ENCODE peak calls at places on chromosomes 3 and 15, in six cellular contexts. One of them, this sample, is unnamed.

GRCh38 chr15:80163897-80164296 is 11.1 kb downstream of the FAH start:
- DNase-seq in CD4-positive, alpha-beta memory T cell: no peak
- DNase-seq in A549: no peak
- DNase-seq in left ventricle myocardium inferior: no peak
- DNase-seq in psoas muscle: no peak
- DNase-seq in ascending aorta: no peak
- DNase-seq in this sample: no peak

GRCh38 chr3:132352556-132353143 is 35.4 kb downstream of the ACP3 start:
- DNase-seq in CD4-positive, alpha-beta memory T cell: peak; percentile 53
- DNase-seq in A549: peak; percentile 61
- DNase-seq in left ventricle myocardium inferior: no peak
- DNase-seq in psoas muscle: no peak
- DNase-seq in ascending aorta: no peak
- DNase-seq in this sample: peak; percentile 55

GRCh38 chr3:119809249-119810017 is 27.5 kb downstream of the NR1I2 start:
- DNase-seq in CD4-positive, alpha-beta memory T cell: no peak
- DNase-seq in A549: no peak
- DNase-seq in left ventricle myocardium inferior: no peak
- DNase-seq in psoas muscle: no peak
- DNase-seq in ascending aorta: no peak
- DNase-seq in this sample: no peak

GRCh38 chr3:172980849-172981248 is 160.2 kb downstream of the SPATA16 start:
- DNase-seq in CD4-positive, alpha-beta memory T cell: no peak
- DNase-seq in A549: no peak
- DNase-seq in left ventricle myocardium inferior: no peak
- DNase-seq in psoas muscle: no peak
- DNase-seq in ascending aorta: no peak
- DNase-seq in this sample: no peak

GRCh38 chr15:81511160-81511559 is 137.1 kb upstream of the TMC3 start:
- DNase-seq in CD4-positive, alpha-beta memory T cell: no peak
- DNase-seq in A549: no peak
- DNase-seq in left ventricle myocardium inferior: no peak
- DNase-seq in psoas muscle: no peak
- DNase-seq in ascending aorta: no peak
- DNase-seq in this sample: no peak

GRCh38 chr3:116939091-116939490 is 229.5 kb downstream of the TUSC7 start:
- DNase-seq in CD4-positive, alpha-beta memory T cell: no peak
- DNase-seq in A549: no peak
- DNase-seq in left ventricle myocardium inferior: no peak
- DNase-seq in psoas muscle: no peak
- DNase-seq in ascending aorta: no peak
- DNase-seq in this sample: no peak

GRCh38 chr3:43024183-43024865 is 45.2 kb downstream of the GASK1A start:
- DNase-seq in CD4-positive, alpha-beta memory T cell: peak; percentile 70
- DNase-seq in A549: no peak
- DNase-seq in left ventricle myocardium inferior: no peak
- DNase-seq in psoas muscle: no peak
- DNase-seq in ascending aorta: no peak
- DNase-seq in this sample: peak; percentile 66

GRCh38 chr3:179713643-179714090 is 60.8 kb downstream of the USP13 start:
- DNase-seq in CD4-positive, alpha-beta memory T cell: no peak
- DNase-seq in A549: no peak
- DNase-seq in left ventricle myocardium inferior: no peak
- DNase-seq in psoas muscle: no peak
- DNase-seq in ascending aorta: no peak
- DNase-seq in this sample: no peak

GRCh38 chr3:183400352-183400751 is 28.1 kb downstream of the MCF2L2 start:
- DNase-seq in CD4-positive, alpha-beta memory T cell: no peak
- DNase-seq in A549: no peak
- DNase-seq in left ventricle myocardium inferior: no peak
- DNase-seq in psoas muscle: no peak
- DNase-seq in ascending aorta: no peak
- DNase-seq in this sample: no peak

GRCh38 chr3:186261638-186262037 is 100.4 kb downstream of the DGKG start:
- DNase-seq in CD4-positive, alpha-beta memory T cell: no peak
- DNase-seq in A549: no peak
- DNase-seq in left ventricle myocardium inferior: no peak
- DNase-seq in psoas muscle: no peak
- DNase-seq in ascending aorta: no peak
- DNase-seq in this sample: no peak

GRCh38 chr3:15861163-15861562 is 63.4 kb upstream of the ANKRD28 start:
- DNase-seq in CD4-positive, alpha-beta memory T cell: no peak
- DNase-seq in A549: no peak
- DNase-seq in left ventricle myocardium inferior: no peak
- DNase-seq in psoas muscle: no peak
- DNase-seq in ascending aorta: no peak
- DNase-seq in this sample: no peak

GRCh38 chr3:13010770-13011169 is 62.5 kb downstream of the IQSEC1 start:
- DNase-seq in CD4-positive, alpha-beta memory T cell: no peak
- DNase-seq in A549: no peak
- DNase-seq in left ventricle myocardium inferior: no peak
- DNase-seq in psoas muscle: no peak
- DNase-seq in ascending aorta: no peak
- DNase-seq in this sample: no peak

GRCh38 chr15:78055923-78056713 is 21.4 kb downstream of the TBC1D2B start:
- DNase-seq in CD4-positive, alpha-beta memory T cell: no peak
- DNase-seq in A549: peak; percentile 36
- DNase-seq in left ventricle myocardium inferior: no peak
- DNase-seq in psoas muscle: no peak
- DNase-seq in ascending aorta: no peak
- DNase-seq in this sample: no peak

GRCh38 chr3:100630664-100631063 is 21.3 kb downstream of the ADGRG7 start:
- DNase-seq in CD4-positive, alpha-beta memory T cell: no peak
- DNase-seq in A549: peak; percentile 16
- DNase-seq in left ventricle myocardium inferior: no peak
- DNase-seq in psoas muscle: no peak
- DNase-seq in ascending aorta: no peak
- DNase-seq in this sample: no peak

GRCh38 chr3:123749716-123750115 is 134.4 kb downstream of the MYLK start:
- DNase-seq in CD4-positive, alpha-beta memory T cell: no peak
- DNase-seq in A549: peak; percentile 35
- DNase-seq in left ventricle myocardium inferior: no peak
- DNase-seq in psoas muscle: no peak
- DNase-seq in ascending aorta: no peak
- DNase-seq in this sample: no peak

GRCh38 chr3:12179441-12179840 is 20.7 kb upstream of the TIMP4 start:
- DNase-seq in CD4-positive, alpha-beta memory T cell: no peak
- DNase-seq in A549: no peak
- DNase-seq in left ventricle myocardium inferior: no peak
- DNase-seq in psoas muscle: no peak
- DNase-seq in ascending aorta: no peak
- DNase-seq in this sample: no peak

GRCh38 chr15:83858820-83859505 is 205.0 kb downstream of the ADAMTSL3 start:
- DNase-seq in CD4-positive, alpha-beta memory T cell: no peak
- DNase-seq in A549: no peak
- DNase-seq in left ventricle myocardium inferior: no peak
- DNase-seq in psoas muscle: no peak
- DNase-seq in ascending aorta: no peak
- DNase-seq in this sample: no peak

GRCh38 chr3:186849392-186849975 is 7.0 kb downstream of the ADIPOQ start:
- DNase-seq in CD4-positive, alpha-beta memory T cell: peak; percentile 63
- DNase-seq in A549: peak; percentile 42
- DNase-seq in left ventricle myocardium inferior: no peak
- DNase-seq in psoas muscle: no peak
- DNase-seq in ascending aorta: no peak
- DNase-seq in this sample: peak; percentile 41

GRCh38 chr3:123287051-123287961 is 85.6 kb downstream of the SEC22A start:
- DNase-seq in CD4-positive, alpha-beta memory T cell: no peak
- DNase-seq in A549: no peak
- DNase-seq in left ventricle myocardium inferior: no peak
- DNase-seq in psoas muscle: peak; percentile 32
- DNase-seq in ascending aorta: no peak
- DNase-seq in this sample: no peak

GRCh38 chr3:62597481-62597880 is 224.1 kb upstream of the FEZF2 start:
- DNase-seq in CD4-positive, alpha-beta memory T cell: no peak
- DNase-seq in A549: no peak
- DNase-seq in left ventricle myocardium inferior: no peak
- DNase-seq in psoas muscle: no peak
- DNase-seq in ascending aorta: no peak
- DNase-seq in this sample: no peak

GRCh38 chr3:115961390-115961789 is 338.1 kb downstream of the GAP43 start:
- DNase-seq in CD4-positive, alpha-beta memory T cell: no peak
- DNase-seq in A549: no peak
- DNase-seq in left ventricle myocardium inferior: no peak
- DNase-seq in psoas muscle: peak; percentile 49
- DNase-seq in ascending aorta: no peak
- DNase-seq in this sample: no peak

DNA sequence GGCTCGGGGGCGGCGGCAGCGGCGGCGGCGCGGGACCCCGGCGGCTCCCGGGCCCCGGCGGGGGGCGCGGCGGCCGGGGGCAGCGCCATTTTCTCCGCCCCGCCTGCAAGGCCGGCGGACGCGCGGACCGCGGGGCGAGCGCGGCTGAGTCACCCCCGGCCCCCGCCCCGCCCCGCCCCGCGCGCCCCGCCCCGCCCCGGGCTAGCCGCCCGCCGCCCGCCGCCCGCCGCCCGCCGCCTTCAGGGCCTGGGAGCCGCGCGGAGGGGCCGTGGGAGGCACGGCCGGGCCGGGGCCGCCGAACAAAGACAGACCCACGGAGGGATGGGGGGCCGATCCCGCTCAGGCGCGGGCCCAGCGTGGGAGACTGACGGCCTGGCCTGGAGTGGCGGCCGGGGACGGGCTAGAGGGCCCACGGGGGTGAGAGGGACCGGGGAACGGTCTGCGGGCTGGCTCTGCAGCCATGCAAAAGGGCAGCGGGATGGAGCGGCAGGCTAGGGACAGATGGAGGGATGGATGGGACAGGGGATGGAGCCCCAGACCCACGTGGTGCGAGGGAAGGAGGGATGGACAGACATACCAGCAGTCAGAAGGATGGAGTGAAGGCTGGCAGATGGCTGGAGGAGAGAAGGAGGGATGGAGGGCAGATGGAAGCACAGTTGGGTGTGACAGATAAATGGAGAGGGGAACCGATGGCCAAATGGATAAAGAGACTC is at the start of gene EIF4E3:
- DNase-seq in CD4-positive, alpha-beta memory T cell: peak; percentile 44
- DNase-seq in A549: no peak
- DNase-seq in left ventricle myocardium inferior: peak; percentile 26
- DNase-seq in psoas muscle: peak; percentile 60
- DNase-seq in ascending aorta: no peak
- DNase-seq in this sample: peak; percentile 14
- H3K4me1 ChIP-seq in CD4-positive, alpha-beta memory T cell: peaks cover 81% of the 10 kb centered on the region
- H3K4me1 ChIP-seq in A549: peaks cover 7% of the 10 kb centered on the region
- H3K4me1 ChIP-seq in left ventricle myocardium inferior: peaks cover 36% of the 10 kb centered on the region
- H3K4me1 ChIP-seq in psoas muscle: peaks cover 15% of the 10 kb centered on the region
- H3K4me1 ChIP-seq in ascending aorta: peaks cover 6% of the 10 kb centered on the region
- H3K4me1 ChIP-seq in this sample: peaks cover 51% of the 10 kb centered on the region

GRCh38 chr3:8736436-8736835 is 2.8 kb downstream of the CAV3 start:
- DNase-seq in CD4-positive, alpha-beta memory T cell: no peak
- DNase-seq in A549: no peak
- DNase-seq in left ventricle myocardium inferior: no peak
- DNase-seq in psoas muscle: peak; percentile 79
- DNase-seq in ascending aorta: no peak
- DNase-seq in this sample: no peak

GRCh38 chr3:8734137-8734878 is 706 bp downstream of the CAV3 start:
- DNase-seq in CD4-positive, alpha-beta memory T cell: no peak
- DNase-seq in A549: no peak
- DNase-seq in left ventricle myocardium inferior: no peak
- DNase-seq in psoas muscle: peak; percentile 72
- DNase-seq in ascending aorta: no peak
- DNase-seq in this sample: no peak

GRCh38 chr3:8737301-8737700 is 3.7 kb downstream of the CAV3 start:
- DNase-seq in CD4-positive, alpha-beta memory T cell: no peak
- DNase-seq in A549: no peak
- DNase-seq in left ventricle myocardium inferior: no peak
- DNase-seq in psoas muscle: no peak
- DNase-seq in ascending aorta: no peak
- DNase-seq in this sample: no peak

GRCh38 chr3:8733332-8734094 is at the start of gene CAV3:
- DNase-seq in CD4-positive, alpha-beta memory T cell: no peak
- DNase-seq in A549: no peak
- DNase-seq in left ventricle myocardium inferior: peak; percentile 55
- DNase-seq in psoas muscle: peak; percentile 88
- DNase-seq in ascending aorta: no peak
- DNase-seq in this sample: no peak

DNA sequence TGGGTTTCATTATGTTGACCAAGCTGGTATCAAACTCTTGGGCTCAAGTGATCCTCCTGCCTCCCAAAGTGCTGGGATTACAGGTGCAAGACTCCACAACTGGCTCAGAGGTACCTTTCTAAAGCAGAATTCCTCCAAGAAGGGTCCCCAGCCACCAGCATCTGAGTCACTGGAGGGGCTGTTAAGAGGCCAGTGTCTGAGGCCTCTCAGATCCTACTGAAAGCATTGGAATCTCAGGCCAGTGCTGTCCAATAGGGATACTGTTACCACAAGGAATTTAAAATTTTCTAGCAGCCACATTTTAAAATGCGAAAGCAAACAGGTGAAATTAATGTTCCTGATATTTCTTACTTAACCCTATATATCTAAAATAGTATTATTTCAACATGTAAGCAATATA is 1.3 kb downstream of the CAV3 start:
- DNase-seq in CD4-positive, alpha-beta memory T cell: no peak
- DNase-seq in A549: no peak
- DNase-seq in left ventricle myocardium inferior: no peak
- DNase-seq in psoas muscle: no peak
- DNase-seq in ascending aorta: no peak
- DNase-seq in this sample: no peak
- H3K4me3 ChIP-seq in CD4-positive, alpha-beta memory T cell: no peak overlapping the region
- H3K4me3 ChIP-seq in A549: no peak overlapping the region
- H3K4me3 ChIP-seq in left ventricle myocardium inferior: peak overlapping the region; percentile 67
- H3K4me3 ChIP-seq in psoas muscle: peak overlapping the region; percentile 70
- H3K4me3 ChIP-seq in ascending aorta: no peak overlapping the region
- H3K4me3 ChIP-seq in this sample: no peak overlapping the region

DNA sequence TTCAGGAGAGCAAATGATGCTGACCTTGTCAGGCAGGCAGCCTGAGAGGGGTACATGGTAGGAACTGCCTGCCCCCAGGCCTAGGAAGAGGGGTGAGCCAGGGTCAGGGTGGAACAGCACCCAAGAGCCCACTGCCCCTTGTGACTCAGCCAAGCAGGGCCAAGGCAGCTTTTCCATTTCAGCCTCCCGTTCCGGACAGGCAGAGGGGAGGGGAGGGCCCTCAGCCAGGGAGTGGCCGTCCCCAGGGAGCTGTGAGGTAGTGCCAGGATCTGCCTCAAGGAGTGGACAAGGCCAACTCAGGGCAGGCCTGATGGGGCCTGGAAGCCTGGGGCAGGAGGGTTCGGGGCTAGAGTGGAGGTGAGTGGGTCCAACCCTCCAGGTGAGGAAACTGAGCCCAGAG is 5.1 kb upstream of the ANKRD63 start:
- DNase-seq in CD4-positive, alpha-beta memory T cell: no peak
- DNase-seq in A549: peak; percentile 42
- DNase-seq in left ventricle myocardium inferior: no peak
- DNase-seq in psoas muscle: no peak
- DNase-seq in ascending aorta: no peak
- DNase-seq in this sample: no peak
- H3K4me1 ChIP-seq in CD4-positive, alpha-beta memory T cell: peaks cover 7% of the 10 kb centered on the region
- H3K4me1 ChIP-seq in A549: peaks cover 15% of the 10 kb centered on the region
- H3K4me1 ChIP-seq in left ventricle myocardium inferior: peaks cover 67% of the 10 kb centered on the region
- H3K4me1 ChIP-seq in psoas muscle: peaks cover 7% of the 10 kb centered on the region
- H3K4me1 ChIP-seq in ascending aorta: peaks cover 7% of the 10 kb centered on the region
- H3K4me1 ChIP-seq in this sample: no peaks in the 10 kb centered on the region

DNA sequence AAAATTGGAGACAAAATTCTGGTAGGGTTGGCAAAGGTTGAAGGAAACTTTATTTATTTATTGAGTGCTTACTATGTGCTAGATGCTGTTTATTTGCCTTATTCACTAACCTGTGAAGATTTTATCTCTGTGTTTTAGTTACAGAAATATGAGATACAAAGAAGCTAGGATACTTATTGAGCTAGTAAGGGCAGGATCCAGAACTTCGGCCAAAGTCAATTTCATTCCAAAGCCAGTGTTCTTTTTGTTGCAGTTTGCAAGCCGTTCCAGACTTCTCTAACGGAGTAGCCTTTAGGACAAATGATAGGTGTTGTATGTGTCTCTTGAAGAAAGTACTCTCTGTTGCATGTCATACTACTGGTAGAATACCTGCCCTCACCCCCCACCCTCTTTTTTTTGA is 25.1 kb downstream of the AKAP13 start:
- DNase-seq in CD4-positive, alpha-beta memory T cell: no peak
- DNase-seq in A549: no peak
- DNase-seq in left ventricle myocardium inferior: no peak
- DNase-seq in psoas muscle: no peak
- DNase-seq in ascending aorta: no peak
- DNase-seq in this sample: no peak
- H3K4me3 ChIP-seq in CD4-positive, alpha-beta memory T cell: no peak overlapping the region
- H3K4me3 ChIP-seq in A549: no peak overlapping the region
- H3K4me3 ChIP-seq in left ventricle myocardium inferior: no peak overlapping the region
- H3K4me3 ChIP-seq in psoas muscle: no peak overlapping the region
- H3K4me3 ChIP-seq in ascending aorta: no peak overlapping the region
- H3K4me3 ChIP-seq in this sample: no peak overlapping the region

This sample was measured in naive thymus-derived CD4-positive, alpha-beta T cell.